ENCODE peak calls at places on chromosomes 5 and 9, in seven cellular contexts. D is activated CD8-positive, alpha-beta T cell treated with anti-CD3 and anti-CD28 coated beads for 36 hours; M is myocyte; H is RWPE1; R is cardiac septum; N is heart left ventricle; E is cerebellar cortex. T is an unnamed sample.

GRCh38 chr5:97355775-97356174 is 172.7 kb upstream of the RIOK2 start:
- DNase-seq in D (no peak), M (no peak), H (no peak), R (no peak), N (no peak), E (no peak), T (no peak)

GRCh38 chr5:58056546-58056945 is 403.3 kb downstream of the PLK2 start:
- DNase-seq in D (no peak), M (no peak), H (no peak), R (no peak), N (no peak), E (no peak), T (no peak)

GRCh38 chr9:125632321-125633115 is 74.5 kb downstream of the MAPKAP1 start:
- DNase-seq in D (peak; percentile 78), M (no peak), H (peak; percentile 73), R (no peak), N (no peak), E (no peak), T (no peak)

GRCh38 chr9:38269752-38270151 is 122.8 kb upstream of the ALDH1B1 start:
- DNase-seq in D (no peak), M (no peak), H (no peak), R (no peak), N (no peak), E (no peak), T (no peak)

GRCh38 chr9:134630861-134631260 is 10.7 kb upstream of the COL5A1 start:
- DNase-seq in D (no peak), M (no peak), H (no peak), R (no peak), N (peak; percentile 18), E (no peak), T (no peak)

GRCh38 chr9:116280529-116280928 is 126.9 kb downstream of the PAPPA start:
- DNase-seq in D (no peak), M (no peak), H (no peak), R (no peak), N (no peak), E (no peak), T (no peak)

GRCh38 chr9:33044162-33044673 is 19.1 kb downstream of the DNAJA1 start:
- DNase-seq in D (peak; percentile 85), M (peak; percentile 92), H (peak; percentile 90), R (peak; percentile 95), N (peak; percentile 89), E (peak; percentile 94), T (peak; percentile 62)

GRCh38 chr5:42944989-42945388 is 95.1 kb downstream of the ANXA2R start:
- DNase-seq in D (no peak), M (peak; percentile 69), H (peak; percentile 81), R (no peak), N (no peak), E (no peak), T (no peak)

GRCh38 chr5:107542831-107543231 is 127.9 kb downstream of the EFNA5 start:
- DNase-seq in D (no peak), M (peak; percentile 87), H (peak; percentile 87), R (peak; percentile 85), N (peak; percentile 75), E (no peak), T (no peak)

GRCh38 chr9:106177216-106177615 is 482.9 kb downstream of the TMEM38B start:
- DNase-seq in D (no peak), M (no peak), H (no peak), R (no peak), N (no peak), E (peak; percentile 8), T (no peak)

GRCh38 chr9:125189011-125189360 is 617 bp downstream of the PPP6C start:
- DNase-seq in D (peak; percentile 60), M (no peak), H (peak; percentile 35), R (no peak), N (no peak), E (no peak), T (no peak)

GRCh38 chr5:159017787-159018186 is 81.9 kb downstream of the EBF1 start:
- DNase-seq in D (peak; percentile 10), M (peak; percentile 22), H (peak; percentile 77), R (peak; percentile 78), N (peak; percentile 87), E (no peak), T (no peak)

GRCh38 chr5:176995896-176996767 is 10.4 kb downstream of the UIMC1 start:
- DNase-seq in D (no peak), M (peak; percentile 34), H (no peak), R (no peak), N (no peak), E (no peak), T (no peak)

GRCh38 chr9:133888048-133888778 is 103.9 kb downstream of the VAV2 start:
- DNase-seq in D (no peak), M (no peak), H (peak; percentile 88), R (no peak), N (no peak), E (no peak), T (no peak)

GRCh38 chr9:20402273-20402875 is 219.9 kb downstream of the MLLT3 start:
- DNase-seq in D (no peak), M (no peak), H (no peak), R (no peak), N (no peak), E (no peak), T (no peak)

GRCh38 chr9:1879501-1879900 is 135.6 kb upstream of the SMARCA2 start:
- DNase-seq in D (peak; percentile 65), M (no peak), H (no peak), R (no peak), N (no peak), E (no peak), T (no peak)

GRCh38 chr5:55003432-55004065 is 18.2 kb upstream of the ESM1 start:
- DNase-seq in D (no peak), M (no peak), H (no peak), R (no peak), N (no peak), E (no peak), T (no peak)

GRCh38 chr5:56359809-56360685 is 126.9 kb upstream of the ANKRD55 start:
- DNase-seq in D (no peak), M (no peak), H (no peak), R (no peak), N (no peak), E (no peak), T (no peak)

GRCh38 chr9:115296831-115297565 is 179.0 kb upstream of the TNC start:
- DNase-seq in D (no peak), M (no peak), H (no peak), R (no peak), N (no peak), E (no peak), T (no peak)

GRCh38 chr5:54103871-54104270 is 206.5 kb downstream of the ARL15 start:
- DNase-seq in D (no peak), M (no peak), H (no peak), R (no peak), N (no peak), E (no peak), T (no peak)

GRCh38 chr9:76528056-76528455 is 69.1 kb downstream of the GCNT1 start:
- DNase-seq in D (no peak), M (no peak), H (no peak), R (no peak), N (no peak), E (no peak), T (no peak)

GRCh38 chr5:68214472-68215207 is 916 bp upstream of the PIK3R1 start:
- DNase-seq in D (peak; percentile 71), M (peak; percentile 10), H (peak; percentile 13), R (no peak), N (no peak), E (no peak), T (no peak)

GRCh38 chr9:96565684-96566360 is 53.8 kb downstream of the CDC14B start:
- DNase-seq in D (no peak), M (peak; percentile 18), H (peak; percentile 57), R (no peak), N (no peak), E (no peak), T (no peak)

GRCh38 chr9:87878930-87879603 is 3.6 kb upstream of the SPATA31E1 start:
- DNase-seq in D (no peak), M (peak; percentile 24), H (peak; percentile 53), R (no peak), N (no peak), E (no peak), T (no peak)

GRCh38 chr9:116901260-116901659 is 214.2 kb downstream of the TRIM32 start:
- DNase-seq in D (no peak), M (no peak), H (no peak), R (no peak), N (no peak), E (no peak), T (no peak)

GRCh38 chr5:90575712-90576111 is 17.1 kb downstream of the ADGRV1 start:
- DNase-seq in D (no peak), M (no peak), H (no peak), R (no peak), N (no peak), E (no peak), T (no peak)

GRCh38 chr9:36997414-36997813 is 36.7 kb downstream of the PAX5 start:
- DNase-seq in D (no peak), M (no peak), H (peak; percentile 63), R (no peak), N (no peak), E (no peak), T (no peak)

GRCh38 chr5:32193591-32193990 is 19.5 kb upstream of the GOLPH3 start:
- DNase-seq in D (no peak), M (peak; percentile 86), H (no peak), R (peak; percentile 89), N (peak; percentile 88), E (no peak), T (peak; percentile 43)

GRCh38 chr5:143244000-143244736 is 159.3 kb downstream of the NR3C1 start:
- DNase-seq in D (no peak), M (peak; percentile 99), H (peak; percentile 95), R (no peak), N (peak; percentile 53), E (peak; percentile 91), T (peak; percentile 39)

GRCh38 chr9:96293481-96293880 is 8.5 kb downstream of the HSD17B3 start:
- DNase-seq in D (no peak), M (peak; percentile 60), H (no peak), R (no peak), N (no peak), E (no peak), T (no peak)

GRCh38 chr5:132471006-132471907 is 19.3 kb downstream of the IRF1 start:
- DNase-seq in D (no peak), M (no peak), H (no peak), R (no peak), N (peak; percentile 12), E (no peak), T (no peak)

GRCh38 chr5:10563132-10563939 is 534 bp upstream of the ANKRD33B start:
- DNase-seq in D (peak; percentile 64), M (no peak), H (peak; percentile 66), R (peak; percentile 81), N (peak; percentile 71), E (no peak), T (no peak)

GRCh38 chr5:153489611-153490010 is 859 bp upstream of the GRIA1 start:
- DNase-seq in D (no peak), M (no peak), H (peak; percentile 58), R (no peak), N (no peak), E (no peak), T (no peak)

T was measured in anterior cingulate cortex.